ENCODE peak calls at places on chromosomes 5 and 9, in nine cellular contexts. One of them, this sample, is unnamed.

GRCh38 chr5:139293504-139294371 is at the start of gene MATR3:
- DNase-seq in WTC11: peak; percentile 96
- DNase-seq in Peyer's patch: peak; percentile 98
- DNase-seq in dorsolateral prefrontal cortex: peak; percentile 95
- DNase-seq in Calu3: peak; percentile 98
- DNase-seq in AG10803: peak; percentile 95
- DNase-seq in right atrium auricular region: peak; percentile 97
- DNase-seq in fibroblast of mammary gland: peak; percentile 95
- DNase-seq in HFFc6: peak; percentile 92
- DNase-seq in this sample: peak; percentile 94

GRCh38 chr9:21744874-21745273 is 57.6 kb upstream of the MTAP start:
- DNase-seq in WTC11: no peak
- DNase-seq in Peyer's patch: no peak
- DNase-seq in dorsolateral prefrontal cortex: no peak
- DNase-seq in Calu3: no peak
- DNase-seq in AG10803: peak; percentile 94
- DNase-seq in right atrium auricular region: no peak
- DNase-seq in fibroblast of mammary gland: peak; percentile 78
- DNase-seq in HFFc6: no peak
- DNase-seq in this sample: peak; percentile 7

GRCh38 chr9:112176410-112177010 is 1.4 kb upstream of the SUSD1 start:
- DNase-seq in WTC11: no peak
- DNase-seq in Peyer's patch: no peak
- DNase-seq in dorsolateral prefrontal cortex: no peak
- DNase-seq in Calu3: no peak
- DNase-seq in AG10803: no peak
- DNase-seq in right atrium auricular region: no peak
- DNase-seq in fibroblast of mammary gland: no peak
- DNase-seq in HFFc6: no peak
- DNase-seq in this sample: no peak

GRCh38 chr9:116594552-116594951 is 92.6 kb upstream of the TRIM32 start:
- DNase-seq in WTC11: no peak
- DNase-seq in Peyer's patch: no peak
- DNase-seq in dorsolateral prefrontal cortex: no peak
- DNase-seq in Calu3: no peak
- DNase-seq in AG10803: peak; percentile 94
- DNase-seq in right atrium auricular region: no peak
- DNase-seq in fibroblast of mammary gland: peak; percentile 95
- DNase-seq in HFFc6: peak; percentile 82
- DNase-seq in this sample: peak; percentile 94

GRCh38 chr9:125863920-125864319 is 116.7 kb downstream of the PBX3 start:
- DNase-seq in WTC11: no peak
- DNase-seq in Peyer's patch: no peak
- DNase-seq in dorsolateral prefrontal cortex: no peak
- DNase-seq in Calu3: no peak
- DNase-seq in AG10803: no peak
- DNase-seq in right atrium auricular region: no peak
- DNase-seq in fibroblast of mammary gland: no peak
- DNase-seq in HFFc6: no peak
- DNase-seq in this sample: no peak

GRCh38 chr5:32690153-32690552 is 21.0 kb upstream of the NPR3 start:
- DNase-seq in WTC11: no peak
- DNase-seq in Peyer's patch: no peak
- DNase-seq in dorsolateral prefrontal cortex: no peak
- DNase-seq in Calu3: no peak
- DNase-seq in AG10803: peak; percentile 8
- DNase-seq in right atrium auricular region: no peak
- DNase-seq in fibroblast of mammary gland: peak; percentile 31
- DNase-seq in HFFc6: no peak
- DNase-seq in this sample: no peak

GRCh38 chr5:123997354-123998215 is 485.6 kb downstream of the CSNK1G3 start:
- DNase-seq in WTC11: no peak
- DNase-seq in Peyer's patch: no peak
- DNase-seq in dorsolateral prefrontal cortex: no peak
- DNase-seq in Calu3: no peak
- DNase-seq in AG10803: peak; percentile 87
- DNase-seq in right atrium auricular region: no peak
- DNase-seq in fibroblast of mammary gland: peak; percentile 81
- DNase-seq in HFFc6: peak; percentile 93
- DNase-seq in this sample: peak; percentile 40

GRCh38 chr5:141514330-141515111 is 25.6 kb downstream of the PCDHGC5 start:
- DNase-seq in WTC11: peak; percentile 70
- DNase-seq in Peyer's patch: no peak
- DNase-seq in dorsolateral prefrontal cortex: no peak
- DNase-seq in Calu3: no peak
- DNase-seq in AG10803: peak; percentile 88
- DNase-seq in right atrium auricular region: no peak
- DNase-seq in fibroblast of mammary gland: peak; percentile 65
- DNase-seq in HFFc6: peak; percentile 41
- DNase-seq in this sample: peak; percentile 54

GRCh38 chr5:95304706-95305105 is 19.8 kb upstream of the MCTP1 start:
- DNase-seq in WTC11: no peak
- DNase-seq in Peyer's patch: no peak
- DNase-seq in dorsolateral prefrontal cortex: no peak
- DNase-seq in Calu3: no peak
- DNase-seq in AG10803: no peak
- DNase-seq in right atrium auricular region: no peak
- DNase-seq in fibroblast of mammary gland: no peak
- DNase-seq in HFFc6: no peak
- DNase-seq in this sample: no peak

GRCh38 chr5:76256116-76256889 is 146.8 kb upstream of the IQGAP2 start:
- DNase-seq in WTC11: peak; percentile 59
- DNase-seq in Peyer's patch: peak; percentile 59
- DNase-seq in dorsolateral prefrontal cortex: no peak
- DNase-seq in Calu3: peak; percentile 77
- DNase-seq in AG10803: peak; percentile 66
- DNase-seq in right atrium auricular region: peak; percentile 63
- DNase-seq in fibroblast of mammary gland: peak; percentile 64
- DNase-seq in HFFc6: peak; percentile 54
- DNase-seq in this sample: peak; percentile 66

GRCh38 chr9:110942522-110942921 is 95.7 kb downstream of the LPAR1 start:
- DNase-seq in WTC11: no peak
- DNase-seq in Peyer's patch: no peak
- DNase-seq in dorsolateral prefrontal cortex: no peak
- DNase-seq in Calu3: no peak
- DNase-seq in AG10803: peak; percentile 94
- DNase-seq in right atrium auricular region: no peak
- DNase-seq in fibroblast of mammary gland: no peak
- DNase-seq in HFFc6: peak; percentile 42
- DNase-seq in this sample: peak; percentile 65

GRCh38 chr5:167643616-167644015 is 647.8 kb upstream of the WWC1 start:
- DNase-seq in WTC11: no peak
- DNase-seq in Peyer's patch: no peak
- DNase-seq in dorsolateral prefrontal cortex: no peak
- DNase-seq in Calu3: no peak
- DNase-seq in AG10803: peak; percentile 89
- DNase-seq in right atrium auricular region: no peak
- DNase-seq in fibroblast of mammary gland: peak; percentile 45
- DNase-seq in HFFc6: no peak
- DNase-seq in this sample: no peak

GRCh38 chr5:39021413-39021812 is 52.8 kb downstream of the RICTOR start:
- DNase-seq in WTC11: peak; percentile 15
- DNase-seq in Peyer's patch: no peak
- DNase-seq in dorsolateral prefrontal cortex: no peak
- DNase-seq in Calu3: no peak
- DNase-seq in AG10803: no peak
- DNase-seq in right atrium auricular region: no peak
- DNase-seq in fibroblast of mammary gland: no peak
- DNase-seq in HFFc6: no peak
- DNase-seq in this sample: no peak

GRCh38 chr5:43034591-43034968 is 5.5 kb downstream of the ANXA2R start:
- DNase-seq in WTC11: no peak
- DNase-seq in Peyer's patch: no peak
- DNase-seq in dorsolateral prefrontal cortex: no peak
- DNase-seq in Calu3: peak; percentile 62
- DNase-seq in AG10803: no peak
- DNase-seq in right atrium auricular region: no peak
- DNase-seq in fibroblast of mammary gland: peak; percentile 52
- DNase-seq in HFFc6: peak; percentile 37
- DNase-seq in this sample: peak; percentile 85

GRCh38 chr5:5932824-5933223 is 445.5 kb downstream of the MED10 start:
- DNase-seq in WTC11: no peak
- DNase-seq in Peyer's patch: no peak
- DNase-seq in dorsolateral prefrontal cortex: no peak
- DNase-seq in Calu3: no peak
- DNase-seq in AG10803: no peak
- DNase-seq in right atrium auricular region: no peak
- DNase-seq in fibroblast of mammary gland: no peak
- DNase-seq in HFFc6: no peak
- DNase-seq in this sample: no peak

GRCh38 chr5:5929231-5929630 is 449.1 kb downstream of the MED10 start:
- DNase-seq in WTC11: no peak
- DNase-seq in Peyer's patch: no peak
- DNase-seq in dorsolateral prefrontal cortex: no peak
- DNase-seq in Calu3: no peak
- DNase-seq in AG10803: no peak
- DNase-seq in right atrium auricular region: no peak
- DNase-seq in fibroblast of mammary gland: no peak
- DNase-seq in HFFc6: no peak
- DNase-seq in this sample: no peak

GRCh38 chr5:5933651-5934050 is 444.7 kb downstream of the MED10 start:
- DNase-seq in WTC11: no peak
- DNase-seq in Peyer's patch: no peak
- DNase-seq in dorsolateral prefrontal cortex: no peak
- DNase-seq in Calu3: no peak
- DNase-seq in AG10803: no peak
- DNase-seq in right atrium auricular region: no peak
- DNase-seq in fibroblast of mammary gland: no peak
- DNase-seq in HFFc6: no peak
- DNase-seq in this sample: no peak
- TF ChIP-seq CTCF in WTC11: no peak
- TF ChIP-seq CTCF in Peyer's patch: no peak
- TF ChIP-seq CTCF in dorsolateral prefrontal cortex: no peak
- TF ChIP-seq CTCF in Calu3: no peak
- TF ChIP-seq CTCF in AG10803: no peak
- TF ChIP-seq CTCF in right atrium auricular region: no peak
- TF ChIP-seq CTCF in fibroblast of mammary gland: no peak
- TF ChIP-seq CTCF in HFFc6: no peak
- TF ChIP-seq CTCF in this sample: no peak

GRCh38 chr5:87784869-87785268 is 372.1 kb upstream of the CCNH start:
- DNase-seq in WTC11: no peak
- DNase-seq in Peyer's patch: no peak
- DNase-seq in dorsolateral prefrontal cortex: no peak
- DNase-seq in Calu3: no peak
- DNase-seq in AG10803: no peak
- DNase-seq in right atrium auricular region: no peak
- DNase-seq in fibroblast of mammary gland: no peak
- DNase-seq in HFFc6: no peak
- DNase-seq in this sample: no peak

GRCh38 chr5:87776785-87777184 is 364.1 kb upstream of the CCNH start:
- DNase-seq in WTC11: no peak
- DNase-seq in Peyer's patch: no peak
- DNase-seq in dorsolateral prefrontal cortex: no peak
- DNase-seq in Calu3: no peak
- DNase-seq in AG10803: no peak
- DNase-seq in right atrium auricular region: no peak
- DNase-seq in fibroblast of mammary gland: no peak
- DNase-seq in HFFc6: no peak
- DNase-seq in this sample: no peak

DNA sequence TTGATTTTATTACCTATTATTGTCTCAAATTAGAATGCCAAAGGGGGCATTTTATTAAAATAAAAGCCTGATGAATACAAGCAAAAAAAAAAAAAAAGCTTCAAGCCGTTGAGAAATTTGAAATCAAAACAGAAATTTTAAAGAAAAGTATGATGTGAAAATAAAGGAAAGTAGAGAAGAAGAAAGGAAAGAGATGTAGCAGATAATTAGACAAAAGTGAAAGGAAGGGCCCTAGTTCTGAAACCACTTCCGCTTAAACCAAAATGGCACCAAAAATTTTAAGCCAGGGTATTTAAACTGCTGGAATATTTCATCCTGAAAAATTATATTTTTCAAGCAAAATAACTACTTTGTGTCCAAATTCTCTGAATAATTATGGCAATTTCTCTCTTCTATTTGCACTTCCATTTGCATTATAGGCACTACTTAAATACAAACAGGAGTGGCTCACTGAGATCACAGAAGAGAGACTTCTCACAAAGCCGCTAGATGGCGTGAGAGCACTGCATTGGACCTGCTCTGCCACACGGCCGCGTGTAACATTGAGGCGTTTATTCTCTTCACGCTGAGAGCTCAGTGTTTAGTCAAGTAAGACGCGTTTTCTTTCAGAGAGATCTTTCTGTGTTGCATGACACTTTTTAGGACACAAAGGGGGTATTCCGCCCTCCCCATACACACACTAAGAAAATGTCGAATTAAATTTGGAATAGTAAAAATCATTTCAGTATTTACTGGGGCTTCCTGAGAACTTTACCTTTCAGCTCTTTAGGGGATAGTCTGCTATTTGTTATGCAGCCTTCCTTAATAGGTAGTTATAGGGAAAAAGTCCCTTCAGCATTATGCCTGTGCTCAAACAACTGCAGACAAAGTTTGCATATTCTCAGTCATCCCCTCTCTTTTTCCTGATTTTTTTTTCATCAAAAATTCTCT is 368.4 kb upstream of the CCNH start:
- DNase-seq in WTC11: peak; percentile 82
- DNase-seq in Peyer's patch: peak; percentile 66
- DNase-seq in dorsolateral prefrontal cortex: peak; percentile 90
- DNase-seq in Calu3: peak; percentile 83
- DNase-seq in AG10803: peak; percentile 78
- DNase-seq in right atrium auricular region: peak; percentile 69
- DNase-seq in fibroblast of mammary gland: peak; percentile 80
- DNase-seq in HFFc6: peak; percentile 75
- DNase-seq in this sample: peak; percentile 74
- TF ChIP-seq CTCF in WTC11: peak; percentile 88
- TF ChIP-seq CTCF in Peyer's patch: peak; percentile 54
- TF ChIP-seq CTCF in dorsolateral prefrontal cortex: peak; percentile 93
- TF ChIP-seq CTCF in Calu3: peak; percentile 90
- TF ChIP-seq CTCF in AG10803: peak; percentile 97
- TF ChIP-seq CTCF in right atrium auricular region: peak; percentile 91
- TF ChIP-seq CTCF in fibroblast of mammary gland: peak; percentile 88
- TF ChIP-seq CTCF in HFFc6: peak; percentile 95
- TF ChIP-seq CTCF in this sample: peak; percentile 94

GRCh38 chr9:3760031-3760430 is 234.2 kb upstream of the RFX3 start:
- DNase-seq in WTC11: no peak
- DNase-seq in Peyer's patch: no peak
- DNase-seq in dorsolateral prefrontal cortex: no peak
- DNase-seq in Calu3: peak; percentile 31
- DNase-seq in AG10803: no peak
- DNase-seq in right atrium auricular region: no peak
- DNase-seq in fibroblast of mammary gland: no peak
- DNase-seq in HFFc6: no peak
- DNase-seq in this sample: peak; percentile 18
- TF ChIP-seq CTCF in WTC11: no peak
- TF ChIP-seq CTCF in Peyer's patch: no peak
- TF ChIP-seq CTCF in dorsolateral prefrontal cortex: no peak
- TF ChIP-seq CTCF in Calu3: no peak
- TF ChIP-seq CTCF in AG10803: no peak
- TF ChIP-seq CTCF in right atrium auricular region: no peak
- TF ChIP-seq CTCF in fibroblast of mammary gland: no peak
- TF ChIP-seq CTCF in HFFc6: no peak
- TF ChIP-seq CTCF in this sample: no peak

DNA sequence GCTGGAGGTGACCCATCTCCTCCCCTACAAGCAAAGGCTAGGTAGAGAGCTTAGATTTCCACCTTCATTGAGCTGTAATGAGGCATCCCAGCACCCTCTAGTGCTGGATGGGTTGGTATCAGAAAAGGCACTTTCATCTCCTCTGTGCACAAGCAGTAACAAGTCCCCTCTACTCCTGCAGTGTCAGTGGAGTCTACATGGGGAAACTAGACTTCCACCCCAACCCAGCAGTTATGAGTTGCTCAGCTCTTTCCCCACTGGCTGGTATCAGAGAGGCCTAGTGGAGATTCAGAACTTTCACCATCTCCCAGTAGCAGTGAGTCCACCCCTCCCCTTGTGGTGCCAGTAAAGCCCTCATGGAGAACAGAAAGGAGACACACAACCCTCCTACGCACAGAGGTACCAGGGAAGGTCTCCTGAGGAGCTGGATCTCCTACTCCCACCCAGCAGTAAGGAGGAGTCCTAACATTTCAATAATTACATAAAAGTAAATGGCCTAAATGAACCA is 17.8 kb downstream of the FCN1 start:
- DNase-seq in WTC11: no peak
- DNase-seq in Peyer's patch: no peak
- DNase-seq in dorsolateral prefrontal cortex: no peak
- DNase-seq in Calu3: no peak
- DNase-seq in AG10803: no peak
- DNase-seq in right atrium auricular region: no peak
- DNase-seq in fibroblast of mammary gland: no peak
- DNase-seq in HFFc6: no peak
- DNase-seq in this sample: no peak
- TF ChIP-seq CTCF in WTC11: no peak
- TF ChIP-seq CTCF in Peyer's patch: no peak
- TF ChIP-seq CTCF in dorsolateral prefrontal cortex: no peak
- TF ChIP-seq CTCF in Calu3: no peak
- TF ChIP-seq CTCF in AG10803: no peak
- TF ChIP-seq CTCF in right atrium auricular region: no peak
- TF ChIP-seq CTCF in fibroblast of mammary gland: no peak
- TF ChIP-seq CTCF in HFFc6: no peak
- TF ChIP-seq CTCF in this sample: no peak